ENCODE peak calls at places on chromosomes 11 and 22, in eight cellular contexts. K, I, Z, T, J, P, C and M are unnamed samples. For H3K9me3, the result is how much of the 10 kb centered on the place peaks cover.

GRCh38 chr11:45323598-45324249 is 37.6 kb upstream of the SYT13 start:
- DNase-seq in K (no peak), I (no peak), Z (no peak), T (no peak), J (peak), P (no peak), C (no peak), M (peak)

GRCh38 chr11:104897891-104898684 is at the start of gene CASP12:
- DNase-seq in K (peak), I (no peak), Z (no peak), T (no peak), J (no peak), P (no peak), C (no peak), M (no peak)

GRCh38 chr11:128555606-128556005 is 31.8 kb downstream of the ETS1 start:
- DNase-seq in K (no peak), I (no peak), Z (no peak), T (no peak), J (no peak), P (no peak), C (no peak), M (no peak)

GRCh38 chr11:131300304-131300703 is 70.1 kb upstream of the NTM start:
- DNase-seq in K (no peak), I (no peak), Z (no peak), T (no peak), J (no peak), P (no peak), C (no peak), M (no peak)

GRCh38 chr11:46020084-46020483 is 97.6 kb downstream of the LARGE2 start:
- DNase-seq in K (no peak), I (no peak), Z (no peak), T (no peak), J (no peak), P (no peak), C (no peak), M (no peak)

GRCh38 chr11:78787696-78788095 is 213.0 kb upstream of the NARS2 start:
- DNase-seq in K (no peak), I (no peak), Z (no peak), T (no peak), J (no peak), P (no peak), C (no peak), M (no peak)

GRCh38 chr11:119473226-119473625 is 50.3 kb upstream of the THY1 start:
- DNase-seq in K (no peak), I (no peak), Z (no peak), T (no peak), J (no peak), P (no peak), C (no peak), M (no peak)

GRCh38 chr11:103897156-103897555 is 139.3 kb upstream of the DDI1 start:
- DNase-seq in K (peak), I (no peak), Z (no peak), T (no peak), J (no peak), P (no peak), C (no peak), M (no peak)

GRCh38 chr11:70680781-70681281 is 282.5 kb downstream of the CTTN start:
- DNase-seq in K (no peak), I (no peak), Z (no peak), T (no peak), J (no peak), P (no peak), C (no peak), M (no peak)

GRCh38 chr11:127624455-127624854 is 623.9 kb upstream of the KIRREL3 start:
- DNase-seq in K (peak), I (no peak), Z (no peak), T (no peak), J (no peak), P (no peak), C (no peak), M (no peak)

GRCh38 chr11:33753304-33753703 is 17.1 kb upstream of the CD59 start:
- DNase-seq in K (peak), I (peak), Z (no peak), T (no peak), J (no peak), P (no peak), C (peak), M (no peak)

GRCh38 chr11:77027275-77027674 is 6.9 kb upstream of the B3GNT6 start:
- DNase-seq in K (peak), I (no peak), Z (no peak), T (no peak), J (no peak), P (no peak), C (no peak), M (no peak)

GRCh38 chr11:119942021-119942420 is 195.9 kb downstream of the TRIM29 start:
- DNase-seq in K (no peak), I (no peak), Z (no peak), T (peak), J (no peak), P (no peak), C (no peak), M (no peak)

GRCh38 chr22:21624880-21625791 is 4.7 kb downstream of the YDJC start:
- DNase-seq in K (no peak), I (no peak), Z (no peak), T (peak), J (no peak), P (no peak), C (no peak), M (no peak)

GRCh38 chr11:132655187-132655855 is 877.0 kb downstream of the OPCML start:
- DNase-seq in K (no peak), I (no peak), Z (no peak), T (no peak), J (no peak), P (no peak), C (no peak), M (no peak)

GRCh38 chr11:394034-394857 is at the start of gene PKP3:
- DNase-seq in K (peak), I (no peak), Z (peak), T (peak), J (no peak), P (no peak), C (no peak), M (peak)

GRCh38 chr22:37024339-37025157 is 5.0 kb downstream of the MPST start:
- DNase-seq in K (no peak), I (no peak), Z (no peak), T (no peak), J (no peak), P (no peak), C (no peak), M (no peak)

GRCh38 chr11:121844016-121844415 is 272.0 kb downstream of the BLID start:
- DNase-seq in K (no peak), I (no peak), Z (no peak), T (no peak), J (no peak), P (no peak), C (no peak), M (no peak)

GRCh38 chr11:77191823-77192495 is 63.9 kb downstream of the MYO7A start:
- DNase-seq in K (peak), I (no peak), Z (peak), T (peak), J (no peak), P (peak), C (no peak), M (peak)

DNA sequence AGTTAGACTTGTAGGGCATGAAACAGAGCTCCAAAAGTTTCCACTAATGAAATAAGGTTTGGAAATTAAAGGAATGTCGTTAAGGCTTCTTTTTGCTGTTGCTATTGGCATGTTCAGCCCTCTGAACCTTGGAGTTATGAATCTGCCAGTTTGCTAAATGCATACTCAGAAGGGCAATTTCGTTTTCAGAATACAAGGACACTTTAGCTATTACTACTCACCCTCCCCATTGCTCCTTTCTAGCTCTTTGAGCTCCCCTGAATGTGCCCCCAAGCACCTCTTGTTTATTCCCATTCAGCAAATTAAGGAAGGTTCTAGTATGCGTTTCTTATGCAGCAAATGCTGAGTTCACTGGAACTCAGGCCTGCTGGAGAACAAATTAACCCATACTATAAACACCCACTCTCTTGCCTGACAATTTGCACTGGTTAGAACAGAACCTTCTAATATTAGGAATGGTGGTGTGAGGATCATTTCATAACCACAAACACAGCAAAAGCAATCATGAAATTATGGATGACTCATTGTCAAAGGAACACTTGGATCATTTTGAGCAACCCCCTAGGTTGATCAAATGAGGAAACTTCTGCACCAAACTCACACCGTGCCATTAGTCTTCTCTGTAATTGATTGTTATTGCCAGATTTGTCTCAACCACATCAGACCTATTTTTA is 26.2 kb upstream of the LIN7C start:
- DNase-seq in K (peak), I (no peak), Z (no peak), T (no peak), J (no peak), P (no peak), C (no peak), M (no peak)
- H3K9me3 ChIP-seq in K (under half), I (under half), Z (under half), T (under half), J (under half), P (under half), C (under half), M (under half)

GRCh38 chr22:35418088-35418487 is 18.1 kb downstream of the MCM5 start:
- DNase-seq in K (peak), I (no peak), Z (no peak), T (no peak), J (no peak), P (no peak), C (no peak), M (no peak)
- H3K27ac ChIP-seq in K (no peak), I (no peak), Z (no peak), T (no peak), J (no peak), P (no peak), C (no peak), M (no peak)

GRCh38 chr11:14232652-14233051 is 126.3 kb downstream of the RRAS2 start:
- DNase-seq in K (no peak), I (no peak), Z (no peak), T (peak), J (no peak), P (no peak), C (no peak), M (no peak)
- TF ChIP-seq CTCF in K (peak), I (peak), Z (no peak), T (peak), J (peak), P (peak), C (no peak), M (no peak)

DNA sequence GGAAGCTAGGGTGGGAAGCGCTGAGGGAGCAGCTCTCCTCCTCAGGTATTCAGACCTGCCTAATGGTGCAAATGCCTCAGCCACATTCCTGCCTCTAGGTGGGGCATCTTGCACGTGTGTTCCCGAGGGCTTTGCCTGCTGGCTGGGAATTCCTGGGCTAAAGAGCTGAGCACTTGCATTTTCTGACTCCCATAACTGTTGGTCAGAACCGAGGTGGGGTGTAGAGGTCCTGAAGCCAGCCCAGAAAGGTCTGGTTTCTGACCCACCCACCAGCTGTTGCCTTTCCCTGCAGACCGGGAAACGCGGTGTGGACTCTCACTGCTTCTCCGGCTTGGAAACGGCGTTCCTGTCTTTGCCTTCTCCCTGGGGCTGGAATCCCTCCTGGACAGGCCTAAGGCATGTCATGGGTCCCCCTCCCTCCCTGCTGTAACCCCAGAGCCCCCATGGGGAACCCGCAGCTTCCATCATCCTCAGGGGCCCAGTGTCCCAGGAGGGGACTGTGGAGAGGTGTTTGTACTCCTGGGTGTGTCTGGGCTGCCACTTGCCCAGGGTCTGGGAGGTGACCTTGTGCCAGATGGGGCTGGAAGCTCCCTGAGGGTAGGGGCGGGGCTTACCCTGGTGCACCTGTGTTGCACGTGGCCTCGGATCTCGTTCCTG is 24.0 kb upstream of the SMIM38 start:
- DNase-seq in K (peak), I (peak), Z (peak), T (peak), J (peak), P (peak), C (peak), M (peak)
- H3K9me3 ChIP-seq in K (under half), I (under half), Z (under half), T (under half), J (under half), P (under half), C (under half), M (under half)

GRCh38 chr11:19972637-19973036 is 187.6 kb downstream of the DBX1 start:
- DNase-seq in K (no peak), I (no peak), Z (no peak), T (no peak), J (no peak), P (no peak), C (no peak), M (no peak)
- H3K27ac ChIP-seq in K (no peak), I (no peak), Z (no peak), T (no peak), J (peak), P (no peak), C (peak), M (no peak)

GRCh38 chr11:36793542-36793926 is 195.5 kb upstream of the RAG2 start:
- DNase-seq in K (no peak), I (no peak), Z (no peak), T (no peak), J (no peak), P (no peak), C (no peak), M (no peak)
- TF ChIP-seq CTCF in K (no peak), I (peak), Z (no peak), T (no peak), J (no peak), P (peak), C (no peak), M (no peak)